ENCODE peak calls at places on chromosome 20, in ten cellular contexts. P is esophagus squamous epithelium; B is LoVo; J is activated naive CD8-positive, alpha-beta T cell treated with anti-CD3 and anti-CD28 coated beads, Interleukin-2, amount 50 U/mL, for 24 hours; H is activated CD8-positive, alpha-beta memory T cell treated with anti-CD3 and anti-CD28 coated beads for 1 hour; Q is activated T-cell treated with anti-CD3 and anti-CD28 coated beads for 1 hour; O is fibroblast of gingiva; G is WTC11; K is AG08395; V is OCI-M1. E is an unnamed sample.

GRCh38 chr20:33606114-33606771 is 55.9 kb upstream of the C20orf144 start:
- DNase-seq in G (no peak), O (no peak), V (no peak), J (no peak), H (no peak), K (no peak), P (no peak), B (no peak), Q (no peak), E (no peak)

GRCh38 chr20:54668271-54669053 is 193.1 kb downstream of the DOK5 start:
- DNase-seq in K (peak; percentile 19), H (no peak), B (peak; percentile 27), G (peak; percentile 26), V (no peak), P (no peak), O (no peak), J (peak; percentile 38), Q (peak; percentile 3), E (no peak)

GRCh38 chr20:3777726-3778629 is 3.3 kb downstream of the SPEF1 start:
- DNase-seq in B (no peak), Q (no peak), P (no peak), V (no peak), J (peak; percentile 59), K (peak; percentile 84), O (peak; percentile 41), H (peak; percentile 19), G (peak; percentile 82), E (peak; percentile 84)

GRCh38 chr20:20367681-20368413 is at the start of gene INSM1:
- DNase-seq in H (no peak), K (no peak), G (peak; percentile 76), Q (no peak), J (peak; percentile 46), V (no peak), B (no peak), O (no peak), P (no peak), E (no peak)

GRCh38 chr20:48556956-48557355 is 270.8 kb downstream of the PREX1 start:
- DNase-seq in V (no peak), H (no peak), G (no peak), B (no peak), J (no peak), Q (no peak), K (no peak), P (no peak), O (no peak), E (no peak)

GRCh38 chr20:12924126-12924525 is 84.6 kb upstream of the SPTLC3 start:
- DNase-seq in P (no peak), B (no peak), J (no peak), H (no peak), O (no peak), V (no peak), K (no peak), G (no peak), Q (no peak), E (no peak)

GRCh38 chr20:36061754-36062153 is 92.8 kb upstream of the EPB41L1 start:
- DNase-seq in V (no peak), O (peak; percentile 33), B (no peak), J (no peak), Q (no peak), H (no peak), P (no peak), K (no peak), G (no peak), E (no peak)

GRCh38 chr20:57397004-57397692 is 6.0 kb downstream of the RBM38 start:
- DNase-seq in O (no peak), P (no peak), G (no peak), J (peak; percentile 40), V (no peak), B (no peak), K (no peak), H (no peak), Q (no peak), E (no peak)

GRCh38 chr20:62134735-62135231 is 8.4 kb downstream of the PSMA7 start:
- DNase-seq in B (no peak), V (no peak), K (peak; percentile 23), J (no peak), O (peak; percentile 87), G (no peak), P (no peak), H (no peak), Q (no peak), E (peak; percentile 66)

GRCh38 chr20:10447028-10447427 is 11.9 kb downstream of the SLX4IP start:
- DNase-seq in B (peak; percentile 74), O (peak; percentile 71), H (peak; percentile 19), K (peak; percentile 62), P (no peak), G (no peak), V (peak; percentile 92), Q (peak; percentile 11), J (peak; percentile 48), E (peak; percentile 49)

GRCh38 chr20:3082306-3082951 is 2.1 kb downstream of the AVP start:
- DNase-seq in H (no peak), B (no peak), P (no peak), O (no peak), K (no peak), J (no peak), G (peak; percentile 24), V (no peak), Q (no peak), E (peak; percentile 64)

GRCh38 chr20:39358052-39358451 is 395.9 kb downstream of the DHX35 start:
- DNase-seq in J (no peak), B (no peak), V (no peak), Q (no peak), K (no peak), G (no peak), H (no peak), O (no peak), P (no peak), E (no peak)

GRCh38 chr20:61668771-61669503 is 396.7 kb downstream of the TAF4 start:
- DNase-seq in K (no peak), V (no peak), P (no peak), J (no peak), H (no peak), O (no peak), B (no peak), Q (no peak), G (no peak), E (no peak)

GRCh38 chr20:48736231-48736630 is 91.6 kb downstream of the PREX1 start:
- DNase-seq in J (no peak), P (no peak), V (no peak), K (no peak), B (no peak), Q (no peak), O (no peak), H (no peak), G (no peak), E (no peak)

GRCh38 chr20:32437391-32438074 is 79.4 kb downstream of the ASXL1 start:
- DNase-seq in J (no peak), P (no peak), B (no peak), Q (no peak), K (no peak), V (peak; percentile 6), G (no peak), O (no peak), H (no peak), E (no peak)

GRCh38 chr20:46400828-46401477 is 5.5 kb downstream of the ELMO2 start:
- DNase-seq in Q (no peak), B (no peak), P (no peak), H (no peak), V (peak; percentile 72), G (no peak), K (peak; percentile 22), J (peak; percentile 10), O (peak; percentile 80), E (peak; percentile 23)

GRCh38 chr20:12466915-12467314 is 541.9 kb upstream of the SPTLC3 start:
- DNase-seq in K (no peak), J (no peak), G (no peak), Q (no peak), V (no peak), P (no peak), H (no peak), O (no peak), B (no peak), E (no peak)

GRCh38 chr20:61925555-61926252 is 140.0 kb downstream of the TAF4 start:
- DNase-seq in Q (no peak), O (no peak), V (no peak), B (peak; percentile 62), G (no peak), H (no peak), K (no peak), J (no peak), P (no peak), E (peak; percentile 66)

GRCh38 chr20:53493201-53493908 is 100.3 kb downstream of the ZNF217 start:
- DNase-seq in Q (no peak), V (no peak), K (peak; percentile 31), G (no peak), H (no peak), O (peak; percentile 26), P (no peak), J (no peak), B (no peak), E (no peak)

GRCh38 chr20:1934162-1934561 is 39.0 kb downstream of the SIRPA start:
- DNase-seq in B (no peak), H (no peak), Q (no peak), K (peak; percentile 88), G (no peak), V (no peak), O (peak; percentile 89), P (no peak), J (no peak), E (peak; percentile 67)

GRCh38 chr20:24337074-24337473 is 132.4 kb upstream of the SYNDIG1 start:
- DNase-seq in J (no peak), Q (no peak), H (no peak), O (no peak), B (no peak), P (no peak), K (no peak), V (no peak), G (no peak), E (peak; percentile 18)

GRCh38 chr20:45378191-45378590 is at the start of gene TP53TG5:
- DNase-seq in J (no peak), B (no peak), Q (no peak), V (no peak), G (no peak), H (no peak), O (no peak), K (no peak), P (no peak), E (no peak)

GRCh38 chr20:25309395-25310267 is 61.7 kb downstream of the PYGB start:
- DNase-seq in J (peak; percentile 22), P (no peak), H (no peak), Q (no peak), V (peak; percentile 88), B (peak; percentile 85), K (peak; percentile 78), O (peak; percentile 82), G (no peak), E (peak; percentile 78)

GRCh38 chr20:5080384-5080877 is 39.3 kb downstream of the PCNA start:
- DNase-seq in Q (no peak), G (no peak), O (peak; percentile 94), P (no peak), J (peak; percentile 3), B (no peak), K (peak; percentile 66), H (no peak), V (peak; percentile 96), E (peak; percentile 37)

GRCh38 chr20:62485062-62485700 is 9.4 kb upstream of the GATA5 start:
- DNase-seq in B (no peak), O (no peak), G (peak; percentile 38), K (no peak), P (no peak), H (no peak), Q (no peak), J (no peak), V (peak; percentile 91), E (no peak)

GRCh38 chr20:50586531-50587232 is 76.5 kb downstream of the PTPN1 start:
- DNase-seq in G (no peak), O (no peak), P (no peak), B (no peak), K (no peak), Q (no peak), V (no peak), J (no peak), H (no peak), E (no peak)

GRCh38 chr20:31818376-31818908 is 714 bp upstream of the MYLK2 start:
- DNase-seq in Q (no peak), O (no peak), G (no peak), K (no peak), B (no peak), J (no peak), H (no peak), P (no peak), V (no peak), E (no peak)

GRCh38 chr20:62269871-62270270 is 31.6 kb downstream of the OSBPL2 start:
- DNase-seq in Q (no peak), P (no peak), K (no peak), H (no peak), J (no peak), B (no peak), V (no peak), O (no peak), G (no peak), E (no peak)

E was measured in AG08396.